ENCODE peak calls at places on chromosomes 3 and 15, in seven cellular contexts. Z is KG1; E is right cardiac atrium; T is activated naive CD4-positive, alpha-beta T cell; I is H54; A is amniotic stem cell; M is colonic mucosa. Y is an unnamed sample.

GRCh38 chr15:81327526-81327925 is 3.6 kb upstream of the STARD5 start:
- DNase-seq in T (no peak), I (peak), M (no peak), Z (no peak), E (no peak), A (peak), Y (peak)

GRCh38 chr3:134373942-134374790 is at the start of gene AMOTL2:
- DNase-seq in M (peak), E (peak), A (peak), I (peak), T (no peak), Z (no peak), Y (peak)

GRCh38 chr3:122263058-122263457 is 62.0 kb upstream of the CSTA start:
- DNase-seq in Z (no peak), M (no peak), T (no peak), A (no peak), I (no peak), E (no peak), Y (no peak)

GRCh38 chr15:42704492-42704926 is 32.4 kb downstream of the CDAN1 start:
- DNase-seq in A (peak), I (peak), Z (peak), M (peak), T (peak), E (peak), Y (peak)

GRCh38 chr3:150890831-150891230 is 14.4 kb downstream of the MINDY4B start:
- DNase-seq in I (no peak), Z (no peak), E (no peak), T (no peak), M (no peak), A (no peak), Y (no peak)

GRCh38 chr3:186598108-186598784 is 14.6 kb upstream of the AHSG start:
- DNase-seq in Z (no peak), M (no peak), A (no peak), T (no peak), E (peak), I (no peak), Y (peak)

GRCh38 chr3:61157414-61157813 is 93.8 kb downstream of the FHIT start:
- DNase-seq in E (no peak), A (no peak), I (no peak), M (no peak), T (no peak), Z (no peak), Y (no peak)

GRCh38 chr3:126124148-126124868 is 40.4 kb upstream of the SLC41A3 start:
- DNase-seq in E (no peak), T (no peak), M (peak), I (no peak), Z (no peak), A (no peak), Y (no peak)

GRCh38 chr3:156509209-156510174 is 45.4 kb downstream of the SSR3 start:
- DNase-seq in T (no peak), A (peak), I (peak), Z (peak), M (no peak), E (no peak), Y (peak)